ENCODE peak calls at places on chromosomes 5 and 9, in four cellular contexts. O, Y, Q and P are unnamed samples.

GRCh38 chr5:81778642-81779041 is 27.7 kb upstream of the SSBP2 start:
- DNase-seq in Y (no peak), Q (no peak), O (no peak), P (no peak)

GRCh38 chr5:150816946-150817345 is 29.4 kb upstream of the IRGM start:
- DNase-seq in Y (no peak), O (no peak), Q (no peak), P (no peak)

GRCh38 chr5:168415971-168416370 is 70.3 kb upstream of the RARS1 start:
- DNase-seq in O (no peak), Y (no peak), Q (no peak), P (no peak)

GRCh38 chr5:37662789-37663475 is 176.9 kb downstream of the GDNF start:
- DNase-seq in Y (no peak), O (no peak), Q (no peak), P (no peak)

GRCh38 chr5:1836176-1836890 is 35.1 kb downstream of the NDUFS6 start:
- DNase-seq in O (no peak), Q (no peak), Y (no peak), P (no peak)

GRCh38 chr9:126763130-126763764 is 41.6 kb upstream of the ZBTB43 start:
- DNase-seq in O (peak; percentile 65), Y (no peak), Q (no peak), P (no peak)

GRCh38 chr9:120715331-120715924 is 1.2 kb upstream of the MEGF9 start:
- DNase-seq in Y (no peak), Q (peak; percentile 83), O (no peak), P (no peak)

GRCh38 chr5:124111886-124112285 is 599.9 kb downstream of the CSNK1G3 start:
- DNase-seq in Q (no peak), O (no peak), Y (no peak), P (no peak)

GRCh38 chr9:120252248-120252647 is 327.7 kb downstream of the CDK5RAP2 start:
- DNase-seq in Y (no peak), O (no peak), Q (no peak), P (no peak)

GRCh38 chr9:135753391-135754105 is 51.6 kb downstream of the KCNT1 start:
- DNase-seq in Q (no peak), Y (no peak), O (no peak), P (no peak)

GRCh38 chr9:121399883-121400607 is 30.0 kb upstream of the STOM start:
- DNase-seq in Q (no peak), O (peak; percentile 74), Y (peak; percentile 42), P (no peak)

GRCh38 chr9:131179561-131180219 is 54.3 kb downstream of the NUP214 start:
- DNase-seq in Y (no peak), Q (no peak), O (no peak), P (no peak)

DNA sequence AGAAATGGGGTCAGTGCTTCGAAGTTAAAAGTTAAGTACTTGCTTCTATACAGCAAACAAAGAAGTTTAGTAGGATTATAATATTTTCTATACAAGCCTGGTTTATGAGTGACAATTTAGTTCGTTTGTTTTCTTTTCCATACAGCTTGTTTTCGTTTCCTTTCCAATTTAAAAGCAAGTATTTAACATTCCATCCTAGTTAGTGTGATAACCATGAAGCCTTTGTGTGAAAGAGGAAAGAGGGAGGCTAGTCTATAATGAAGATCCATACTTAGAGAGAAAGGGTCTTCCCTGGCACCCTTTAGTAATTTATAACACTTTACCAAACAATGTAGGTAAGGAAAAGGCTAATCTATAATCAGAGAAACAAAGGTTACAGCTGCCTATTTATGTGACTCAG is 51.0 kb downstream of the SLC1A1 start:
- DNase-seq in Y (no peak), O (no peak), Q (no peak), P (no peak)
- H3K4me1 ChIP-seq in Y (no peaks in the 10 kb centered on the region), O (no peaks in the 10 kb centered on the region), Q (no peaks in the 10 kb centered on the region), P (no peaks in the 10 kb centered on the region)

GRCh38 chr9:35917261-35917660 is 8.0 kb downstream of the SPAAR start:
- DNase-seq in Q (no peak), O (no peak), Y (no peak), P (no peak)

GRCh38 chr9:35912791-35913400 is 3.6 kb downstream of the SPAAR start:
- DNase-seq in Y (no peak), Q (no peak), O (no peak), P (no peak)

GRCh38 chr9:35910613-35911488 is 1.6 kb downstream of the SPAAR start:
- DNase-seq in O (peak; percentile 66), Y (peak; percentile 53), Q (no peak), P (peak; percentile 61)

GRCh38 chr9:35911690-35912089 is 2.4 kb downstream of the SPAAR start:
- DNase-seq in O (no peak), Y (no peak), Q (no peak), P (no peak)

DNA sequence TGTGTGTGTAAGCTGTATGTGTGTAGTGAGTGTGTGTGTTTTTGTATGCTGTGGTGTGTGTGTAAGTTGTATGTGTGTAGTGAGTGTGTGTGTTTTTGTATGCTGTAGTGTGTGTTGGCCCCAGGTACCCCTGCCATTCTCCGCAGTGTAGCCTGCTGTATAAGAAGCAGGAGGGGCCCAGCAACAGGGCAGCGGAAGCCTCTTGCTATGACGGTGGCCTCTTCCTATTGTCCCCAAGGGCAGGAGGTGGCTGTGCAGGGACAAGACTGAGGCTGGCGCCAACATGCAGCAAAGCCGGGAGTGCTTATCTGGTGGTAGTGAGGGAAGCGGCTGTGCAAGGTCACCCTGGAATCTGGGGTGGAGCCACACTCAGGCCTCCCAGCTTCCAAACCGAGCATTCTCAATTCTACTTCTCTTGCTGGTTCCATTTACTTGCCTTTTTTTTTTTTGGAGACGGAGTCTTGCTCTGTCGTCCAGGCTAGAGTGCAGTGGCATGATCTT is 5.1 kb downstream of the SPAAR start:
- DNase-seq in Q (peak; percentile 72), Y (no peak), O (no peak), P (peak; percentile 74)
- TF ChIP-seq POLR2AphosphoS5 in Q (no peak), Y (no peak), O (no peak), P (peak; percentile 63)

GRCh38 chr5:98791928-98792580 is 18.6 kb downstream of the RGMB start:
- DNase-seq in O (no peak), Q (no peak), Y (no peak), P (no peak)
- H3K4me1 ChIP-seq in O (no peaks in the 10 kb centered on the region), Q (peaks cover 35% of the 10 kb centered on the region), Y (peaks cover 14% of the 10 kb centered on the region), P (peaks cover 40% of the 10 kb centered on the region)

DNA sequence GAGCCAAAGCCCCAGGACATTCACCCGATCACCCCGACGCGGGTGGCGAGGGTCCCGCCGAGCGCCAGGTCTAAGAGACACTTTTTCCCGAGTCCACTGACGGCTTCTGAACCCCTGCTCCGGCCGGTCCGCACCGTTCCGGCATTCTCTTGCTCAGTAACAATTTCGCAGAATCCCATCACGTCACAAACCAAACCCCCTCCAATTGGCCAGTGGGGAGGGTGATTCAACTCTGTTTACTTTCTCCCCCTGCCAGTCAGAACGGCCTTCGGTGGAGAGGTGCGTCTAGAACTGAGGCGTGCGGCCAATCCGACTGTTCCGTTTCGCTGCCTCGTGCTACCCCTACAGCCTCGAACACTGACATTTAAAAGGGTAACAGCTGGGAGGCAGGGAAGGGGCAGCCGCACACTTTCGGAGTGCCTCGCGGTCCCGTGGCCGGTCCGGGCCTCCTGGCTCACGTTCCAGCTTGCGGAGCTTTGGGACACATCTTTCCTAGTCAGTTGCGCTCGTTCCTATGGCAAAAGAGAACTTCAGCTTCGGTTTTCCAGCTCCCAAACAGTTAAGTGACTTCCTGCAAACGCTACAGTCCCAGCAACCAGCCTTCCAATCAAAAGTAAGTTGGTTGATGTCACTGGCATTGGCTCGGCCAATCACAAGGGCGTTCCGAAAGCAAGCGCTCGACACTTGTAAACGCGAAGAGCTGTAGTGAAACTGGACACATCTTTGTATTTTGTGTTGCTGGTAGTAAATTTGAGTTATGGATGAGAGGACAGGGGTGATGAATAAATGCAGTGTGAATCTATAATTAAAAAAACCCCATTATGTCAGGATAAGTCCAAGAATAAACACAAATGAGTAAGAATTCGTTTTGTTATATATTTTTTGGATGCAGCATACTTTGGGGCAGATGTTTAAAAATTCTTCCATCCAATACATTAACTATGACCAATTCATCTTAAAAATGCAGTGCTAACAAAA is at the start of gene KLF9:
- DNase-seq in Y (peak; percentile 97), Q (peak; percentile 100), O (peak; percentile 89), P (peak; percentile 94)
- TF ChIP-seq POLR2AphosphoS5 in Y (peak; percentile 95), Q (peak; percentile 99), O (no peak), P (peak; percentile 99)

DNA sequence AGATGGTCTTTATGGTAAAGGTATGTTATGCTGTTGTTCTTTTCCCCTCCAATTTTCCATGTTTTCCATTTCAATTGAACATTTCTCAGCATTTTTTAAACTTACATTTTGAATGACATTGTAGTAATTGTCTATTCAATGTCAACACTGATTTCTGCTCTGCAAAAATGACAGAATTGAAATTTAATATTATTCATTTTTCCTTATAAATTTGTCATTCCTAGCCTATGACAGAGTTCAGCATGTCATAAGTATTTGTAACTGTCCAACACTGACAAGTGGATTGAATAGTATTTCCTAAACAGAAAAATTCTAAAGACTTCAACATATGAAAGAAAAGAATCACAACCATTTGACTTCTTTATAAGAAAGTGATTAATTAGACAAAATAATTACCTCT is 1478.3 kb upstream of the CDH6 start:
- DNase-seq in Q (no peak), O (no peak), Y (no peak), P (no peak)
- H3K4me1 ChIP-seq in Q (no peaks in the 10 kb centered on the region), O (no peaks in the 10 kb centered on the region), Y (no peaks in the 10 kb centered on the region), P (no peaks in the 10 kb centered on the region)

GRCh38 chr5:369151-369939 is 47.8 kb downstream of the AHRR start:
- DNase-seq in Y (peak; percentile 1), O (no peak), Q (peak; percentile 40), P (no peak)

GRCh38 chr5:364497-364896 is 43.0 kb downstream of the AHRR start:
- DNase-seq in Q (no peak), O (no peak), Y (no peak), P (no peak)

GRCh38 chr5:368162-369084 is 46.9 kb downstream of the AHRR start:
- DNase-seq in O (no peak), Y (peak; percentile 2), Q (no peak), P (no peak)

GRCh38 chr5:367358-368130 is 46.0 kb downstream of the AHRR start:
- DNase-seq in Q (no peak), Y (peak; percentile 1), O (no peak), P (no peak)

GRCh38 chr5:366541-367357 is 45.2 kb downstream of the AHRR start:
- DNase-seq in Q (no peak), O (no peak), Y (no peak), P (no peak)
- TF ChIP-seq POLR2AphosphoS5 in Q (no peak), O (no peak), Y (no peak), P (no peak)

DNA sequence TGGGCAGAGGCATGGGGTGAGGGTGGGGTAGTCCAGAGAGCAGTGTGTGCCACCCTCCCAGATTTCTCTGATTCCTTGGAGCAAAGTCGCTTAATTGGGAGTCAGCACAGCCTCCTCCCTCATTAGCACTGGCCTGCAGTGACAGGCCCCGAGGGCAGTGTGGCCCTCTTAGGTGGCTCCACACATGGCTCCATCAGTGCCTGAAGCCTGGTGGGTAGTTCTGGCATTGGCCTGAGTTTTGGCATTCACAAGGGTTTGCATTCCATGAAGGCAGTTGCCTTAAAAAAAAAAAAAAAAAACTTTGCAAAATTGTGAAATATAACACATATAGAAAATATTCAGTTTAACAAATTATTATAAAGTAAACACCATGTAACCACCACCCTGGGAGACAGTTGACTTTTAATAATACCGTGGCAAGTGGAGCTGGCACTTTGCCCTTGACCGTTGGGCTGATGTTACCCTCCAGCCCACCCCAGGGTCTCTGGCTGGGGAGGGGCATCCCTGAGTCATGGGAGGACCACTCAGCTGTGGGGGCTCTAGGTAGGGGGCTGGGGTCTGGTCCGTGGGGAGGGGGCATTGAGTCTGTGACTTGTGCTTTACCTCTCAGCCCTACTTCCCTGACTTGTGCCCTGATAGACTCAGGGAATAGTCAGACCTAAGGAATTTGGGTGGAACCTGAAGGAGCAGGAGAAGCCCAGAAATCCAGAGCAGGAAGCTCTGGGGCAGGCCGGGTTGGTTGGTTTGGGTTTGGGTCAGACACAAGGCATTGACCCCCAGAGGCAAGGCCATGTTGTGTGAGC is 51.3 kb upstream of the PITX1 start:
- DNase-seq in O (peak; percentile 6), Y (no peak), Q (peak; percentile 35), P (no peak)
- H3K4me1 ChIP-seq in O (peaks cover 15% of the 10 kb centered on the region), Y (no peaks in the 10 kb centered on the region), Q (peaks cover 6% of the 10 kb centered on the region), P (no peaks in the 10 kb centered on the region)